ENCODE peak calls at places on chromosomes 3 and 15, in ten cellular contexts. U, K, Z, W, G, N, A, E, R and Q are unnamed samples.

GRCh38 chr3:182962162-182962561 is 18.2 kb downstream of the DCUN1D1 start:
- DNase-seq in N (no peak), U (no peak), W (no peak), G (no peak), A (no peak), Z (no peak), K (no peak), E (no peak), R (no peak), Q (no peak)

GRCh38 chr3:115975353-115975752 is 352.0 kb downstream of the GAP43 start:
- DNase-seq in U (peak), Z (no peak), A (no peak), W (no peak), N (peak), G (peak), K (no peak), R (no peak), E (no peak), Q (peak)

GRCh38 chr15:40081691-40082194 is 26.9 kb downstream of the BMF start:
- DNase-seq in N (peak), E (peak), R (peak), W (peak), U (peak), K (peak), G (peak), A (peak), Z (peak), Q (no peak)

GRCh38 chr3:192033246-192033645 is 572.3 kb downstream of the PYDC2 start:
- DNase-seq in W (no peak), N (no peak), Z (no peak), A (no peak), K (no peak), E (no peak), R (no peak), U (no peak), G (no peak), Q (no peak)

GRCh38 chr3:151282921-151283320 is 4.6 kb upstream of the P2RY14 start:
- DNase-seq in R (no peak), A (peak), Z (peak), U (peak), E (no peak), K (no peak), W (peak), N (peak), G (peak), Q (peak)

GRCh38 chr15:39887832-39888231 is 32.2 kb downstream of the GPR176 start:
- DNase-seq in K (no peak), R (peak), E (no peak), A (peak), W (no peak), U (peak), Z (peak), G (peak), N (peak), Q (no peak)

GRCh38 chr15:44261007-44261706 is 27.4 kb upstream of the GOLM2 start:
- DNase-seq in K (no peak), N (no peak), A (peak), W (no peak), Z (no peak), R (no peak), U (no peak), G (no peak), E (no peak), Q (no peak)

GRCh38 chr3:196055683-196056270 is 26.1 kb downstream of the TFRC start:
- DNase-seq in E (no peak), R (no peak), N (peak), U (peak), A (no peak), Z (peak), K (no peak), W (no peak), G (peak), Q (peak)

GRCh38 chr3:65490132-65490531 is 548.6 kb downstream of the MAGI1 start:
- DNase-seq in U (no peak), Z (no peak), R (no peak), E (no peak), G (no peak), W (no peak), K (no peak), A (no peak), N (no peak), Q (no peak)

GRCh38 chr15:25777047-25777446 is 86.1 kb downstream of the ATP10A start:
- DNase-seq in E (no peak), Z (no peak), U (no peak), N (no peak), K (no peak), W (no peak), R (no peak), G (no peak), A (no peak), Q (no peak)

GRCh38 chr3:129014793-129015345 is 13.8 kb downstream of the EFCC1 start:
- DNase-seq in U (no peak), G (no peak), Z (no peak), A (no peak), W (no peak), E (no peak), N (no peak), R (no peak), K (no peak), Q (no peak)

DNA sequence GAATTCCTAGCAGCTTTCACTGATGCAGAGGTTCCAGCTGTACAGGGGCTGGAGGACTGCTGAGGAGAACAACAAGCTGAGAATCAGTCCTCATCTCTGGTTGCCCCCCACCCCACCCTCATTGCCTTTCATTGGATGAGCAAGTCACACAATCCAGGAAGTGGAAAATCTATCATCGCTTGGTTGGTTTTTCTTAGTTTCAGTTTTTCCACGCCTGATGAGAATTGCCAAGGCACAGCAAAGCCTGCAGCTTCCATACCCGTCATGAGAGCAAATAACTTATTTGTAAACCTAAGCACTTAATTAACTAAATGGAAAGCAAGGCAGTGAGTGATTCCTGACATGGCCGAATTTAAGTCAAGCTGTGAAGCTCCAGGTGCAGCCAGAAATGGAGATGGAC is 21.4 kb upstream of the LIPC start:
- DNase-seq in W (no peak), G (peak), K (no peak), A (no peak), R (peak), U (peak), E (no peak), Z (no peak), N (no peak), Q (no peak)
- H3K4me3 ChIP-seq in W (no peak), G (no peak), K (no peak), A (no peak), R (peak), U (peak), E (no peak), Z (no peak), N (no peak), Q (peak)

DNA sequence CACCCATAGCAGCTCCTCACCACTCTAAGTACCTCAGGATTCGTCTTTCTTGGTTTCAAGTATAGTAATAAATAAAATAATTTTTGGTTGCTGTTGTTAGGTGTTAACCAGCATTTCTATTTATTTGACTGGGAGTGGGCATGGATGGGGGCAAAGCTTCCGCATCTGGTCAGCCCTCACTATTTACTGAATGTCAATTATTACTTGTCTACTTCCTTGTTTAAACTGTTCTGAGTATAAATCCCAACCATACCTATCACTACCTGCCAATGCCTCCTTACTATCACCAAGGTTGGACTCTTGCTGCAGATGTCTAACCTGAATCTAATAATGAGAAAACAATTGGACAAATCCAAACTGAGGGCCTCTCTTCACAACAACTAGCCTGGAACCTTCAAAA is 41.9 kb upstream of the GK5 start:
- DNase-seq in Z (no peak), K (no peak), A (no peak), N (no peak), E (no peak), W (no peak), U (no peak), G (no peak), R (no peak), Q (no peak)
- H3K4me3 ChIP-seq in Z (no peak), K (no peak), A (no peak), N (no peak), E (no peak), W (no peak), U (no peak), G (no peak), R (no peak), Q (no peak)

GRCh38 chr3:99013077-99013476 is 111.6 kb upstream of the DCBLD2 start:
- DNase-seq in U (no peak), K (no peak), A (no peak), W (no peak), N (no peak), G (no peak), R (no peak), Z (no peak), E (no peak), Q (no peak)

GRCh38 chr3:99009851-99010250 is 108.4 kb upstream of the DCBLD2 start:
- DNase-seq in Z (no peak), U (no peak), N (no peak), R (no peak), W (no peak), K (no peak), G (no peak), A (no peak), E (no peak), Q (no peak)

GRCh38 chr3:99016452-99016851 is 115.0 kb upstream of the DCBLD2 start:
- DNase-seq in N (no peak), G (no peak), K (no peak), U (no peak), Z (no peak), W (no peak), A (no peak), R (no peak), E (no peak), Q (no peak)

GRCh38 chr3:99013794-99014315 is 112.4 kb upstream of the DCBLD2 start:
- DNase-seq in W (no peak), G (no peak), Z (peak), N (no peak), K (no peak), R (no peak), E (no peak), A (no peak), U (no peak), Q (no peak)

GRCh38 chr3:99012051-99012450 is 110.6 kb upstream of the DCBLD2 start:
- DNase-seq in A (no peak), G (peak), W (no peak), Z (no peak), K (no peak), R (no peak), U (peak), N (peak), E (peak), Q (peak)
- H3K4me3 ChIP-seq in A (no peak), G (no peak), W (no peak), Z (no peak), K (no peak), R (no peak), U (no peak), N (no peak), E (no peak), Q (no peak)

GRCh38 chr3:158105124-158105709 is 1.0 kb downstream of the SHOX2 start:
- DNase-seq in W (no peak), R (peak), N (no peak), Z (no peak), K (peak), U (peak), A (peak), E (peak), G (no peak), Q (no peak)
- H3K4me3 ChIP-seq in W (peak), R (peak), N (peak), Z (peak), K (peak), U (peak), A (peak), E (peak), G (peak), Q (peak)